ENCODE peak calls at places on chromosomes 16 and 17, in ten cellular contexts. One of them, this sample, is unnamed.

GRCh38 chr17:7549401-7550055 is 670 bp downstream of the TNFSF12 start:
- DNase-seq in Calu3: no peak
- DNase-seq in choroid plexus epithelial cell: no peak
- DNase-seq in cardiac muscle cell: no peak
- DNase-seq in GM23338: no peak
- DNase-seq in CD8-positive, alpha-beta T cell: no peak
- DNase-seq in mucosa of descending colon: peak
- DNase-seq in upper lobe of right lung: peak
- DNase-seq in omental fat pad: no peak
- DNase-seq in glutamatergic neuron: no peak
- DNase-seq in this sample: no peak

GRCh38 chr17:36183001-36183810 is 6.8 kb upstream of the TBC1D3B start:
- DNase-seq in CD8-positive, alpha-beta T cell: no peak
- DNase-seq in choroid plexus epithelial cell: peak
- DNase-seq in GM23338: peak
- DNase-seq in glutamatergic neuron: peak
- DNase-seq in upper lobe of right lung: peak
- DNase-seq in cardiac muscle cell: peak
- DNase-seq in mucosa of descending colon: peak
- DNase-seq in omental fat pad: no peak
- DNase-seq in Calu3: peak
- DNase-seq in this sample: no peak

GRCh38 chr16:85376292-85377095 is 236.6 kb upstream of the GSE1 start:
- DNase-seq in glutamatergic neuron: no peak
- DNase-seq in choroid plexus epithelial cell: no peak
- DNase-seq in cardiac muscle cell: no peak
- DNase-seq in CD8-positive, alpha-beta T cell: no peak
- DNase-seq in GM23338: no peak
- DNase-seq in mucosa of descending colon: peak
- DNase-seq in Calu3: no peak
- DNase-seq in omental fat pad: no peak
- DNase-seq in upper lobe of right lung: no peak
- DNase-seq in this sample: no peak

GRCh38 chr17:1931759-1932579 is 93.2 kb downstream of the RTN4RL1 start:
- DNase-seq in mucosa of descending colon: no peak
- DNase-seq in omental fat pad: no peak
- DNase-seq in glutamatergic neuron: no peak
- DNase-seq in upper lobe of right lung: no peak
- DNase-seq in cardiac muscle cell: peak
- DNase-seq in Calu3: no peak
- DNase-seq in CD8-positive, alpha-beta T cell: no peak
- DNase-seq in GM23338: peak
- DNase-seq in choroid plexus epithelial cell: no peak
- DNase-seq in this sample: no peak

GRCh38 chr16:51508813-51509212 is 357.7 kb upstream of the SALL1 start:
- DNase-seq in CD8-positive, alpha-beta T cell: no peak
- DNase-seq in glutamatergic neuron: no peak
- DNase-seq in mucosa of descending colon: no peak
- DNase-seq in Calu3: no peak
- DNase-seq in choroid plexus epithelial cell: peak
- DNase-seq in GM23338: no peak
- DNase-seq in cardiac muscle cell: peak
- DNase-seq in upper lobe of right lung: no peak
- DNase-seq in omental fat pad: no peak
- DNase-seq in this sample: no peak

GRCh38 chr17:66814570-66814969 is 20.3 kb upstream of the CACNG5 start:
- DNase-seq in Calu3: no peak
- DNase-seq in CD8-positive, alpha-beta T cell: no peak
- DNase-seq in upper lobe of right lung: no peak
- DNase-seq in omental fat pad: no peak
- DNase-seq in cardiac muscle cell: no peak
- DNase-seq in mucosa of descending colon: no peak
- DNase-seq in GM23338: no peak
- DNase-seq in choroid plexus epithelial cell: no peak
- DNase-seq in glutamatergic neuron: no peak
- DNase-seq in this sample: no peak

GRCh38 chr16:57512296-57513001 is 23.9 kb downstream of the CCDC102A start:
- DNase-seq in GM23338: no peak
- DNase-seq in omental fat pad: no peak
- DNase-seq in upper lobe of right lung: no peak
- DNase-seq in Calu3: no peak
- DNase-seq in CD8-positive, alpha-beta T cell: no peak
- DNase-seq in mucosa of descending colon: no peak
- DNase-seq in glutamatergic neuron: no peak
- DNase-seq in choroid plexus epithelial cell: no peak
- DNase-seq in cardiac muscle cell: no peak
- DNase-seq in this sample: no peak

GRCh38 chr16:23424292-23424958 is 28.6 kb downstream of the COG7 start:
- DNase-seq in upper lobe of right lung: peak
- DNase-seq in cardiac muscle cell: no peak
- DNase-seq in omental fat pad: no peak
- DNase-seq in GM23338: no peak
- DNase-seq in CD8-positive, alpha-beta T cell: no peak
- DNase-seq in Calu3: no peak
- DNase-seq in mucosa of descending colon: peak
- DNase-seq in glutamatergic neuron: no peak
- DNase-seq in choroid plexus epithelial cell: no peak
- DNase-seq in this sample: no peak

GRCh38 chr17:56110463-56111138 is 42.7 kb upstream of the ANKFN1 start:
- DNase-seq in mucosa of descending colon: peak
- DNase-seq in CD8-positive, alpha-beta T cell: no peak
- DNase-seq in choroid plexus epithelial cell: no peak
- DNase-seq in glutamatergic neuron: no peak
- DNase-seq in Calu3: peak
- DNase-seq in upper lobe of right lung: peak
- DNase-seq in cardiac muscle cell: no peak
- DNase-seq in omental fat pad: no peak
- DNase-seq in GM23338: no peak
- DNase-seq in this sample: no peak

DNA sequence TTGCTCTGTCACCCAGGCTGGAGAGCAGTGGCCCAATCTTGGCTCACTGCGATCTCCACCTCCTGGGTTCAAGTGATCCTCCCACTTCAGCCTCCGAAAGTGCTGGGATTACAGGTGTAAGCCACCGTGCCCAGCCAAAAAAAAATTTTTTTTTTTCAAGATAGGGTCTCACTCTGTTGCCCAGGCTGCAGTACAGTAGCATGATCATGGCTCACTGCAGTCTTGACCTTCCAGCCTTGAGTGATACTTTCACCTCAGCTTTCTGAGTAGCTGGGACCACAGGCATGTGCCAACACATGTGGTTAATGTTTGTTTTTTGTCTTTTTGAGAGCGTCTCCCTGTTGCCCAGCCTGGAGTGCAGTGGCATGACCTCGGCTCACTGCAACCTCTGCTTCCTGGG is 1.7 kb upstream of the PAM16 start:
- DNase-seq in mucosa of descending colon: no peak
- DNase-seq in upper lobe of right lung: no peak
- DNase-seq in Calu3: no peak
- DNase-seq in CD8-positive, alpha-beta T cell: no peak
- DNase-seq in choroid plexus epithelial cell: no peak
- DNase-seq in omental fat pad: no peak
- DNase-seq in GM23338: no peak
- DNase-seq in cardiac muscle cell: no peak
- DNase-seq in glutamatergic neuron: no peak
- DNase-seq in this sample: no peak
- TF ChIP-seq CTCF in mucosa of descending colon: no peak
- TF ChIP-seq CTCF in upper lobe of right lung: no peak
- TF ChIP-seq CTCF in Calu3: no peak
- TF ChIP-seq CTCF in CD8-positive, alpha-beta T cell: no peak
- TF ChIP-seq CTCF in choroid plexus epithelial cell: no peak
- TF ChIP-seq CTCF in omental fat pad: no peak
- TF ChIP-seq CTCF in GM23338: no peak
- TF ChIP-seq CTCF in cardiac muscle cell: no peak
- TF ChIP-seq CTCF in glutamatergic neuron: no peak
- TF ChIP-seq CTCF in this sample: no peak

DNA sequence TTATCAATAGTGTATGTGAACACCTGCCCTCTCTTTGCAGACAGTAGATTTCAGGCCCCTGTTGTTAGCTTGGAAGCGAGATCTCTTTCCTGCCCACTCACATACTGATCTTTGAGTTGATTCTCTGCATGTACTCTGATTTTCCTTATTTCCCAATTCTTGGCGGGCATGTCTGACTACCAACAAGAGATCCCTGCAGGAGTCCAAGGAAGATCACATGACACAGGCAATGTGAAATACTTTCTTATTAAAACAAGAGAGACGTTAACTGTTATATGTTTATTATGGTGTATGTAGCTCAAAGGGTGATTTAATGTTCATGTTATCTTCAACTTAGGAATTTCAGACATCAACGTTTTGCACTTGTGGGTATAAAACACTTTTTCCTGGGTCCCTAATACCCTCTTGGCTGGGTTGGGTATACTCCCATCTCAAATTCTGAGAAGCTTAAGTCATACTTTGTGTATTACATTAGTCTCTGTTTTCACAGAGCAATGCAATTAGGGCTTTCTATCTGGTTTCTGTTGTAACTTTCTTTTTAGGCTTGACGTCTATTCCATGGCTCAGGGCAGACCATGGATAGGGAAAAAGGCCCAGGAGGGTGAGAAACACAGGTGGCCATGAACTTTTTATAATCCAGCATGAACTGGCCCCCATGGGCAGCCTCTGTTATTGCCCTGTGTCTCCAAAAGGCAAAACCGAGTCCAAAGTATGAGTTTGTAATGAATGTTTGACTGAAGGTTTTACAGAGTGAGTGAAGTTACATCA is 32.2 kb downstream of the HSD17B2 start:
- DNase-seq in glutamatergic neuron: no peak
- DNase-seq in GM23338: no peak
- DNase-seq in CD8-positive, alpha-beta T cell: no peak
- DNase-seq in upper lobe of right lung: no peak
- DNase-seq in mucosa of descending colon: no peak
- DNase-seq in choroid plexus epithelial cell: peak
- DNase-seq in cardiac muscle cell: no peak
- DNase-seq in omental fat pad: no peak
- DNase-seq in Calu3: no peak
- DNase-seq in this sample: no peak
- TF ChIP-seq CTCF in glutamatergic neuron: no peak
- TF ChIP-seq CTCF in GM23338: no peak
- TF ChIP-seq CTCF in CD8-positive, alpha-beta T cell: no peak
- TF ChIP-seq CTCF in upper lobe of right lung: no peak
- TF ChIP-seq CTCF in mucosa of descending colon: no peak
- TF ChIP-seq CTCF in choroid plexus epithelial cell: no peak
- TF ChIP-seq CTCF in cardiac muscle cell: no peak
- TF ChIP-seq CTCF in omental fat pad: no peak
- TF ChIP-seq CTCF in Calu3: no peak
- TF ChIP-seq CTCF in this sample: no peak

DNA sequence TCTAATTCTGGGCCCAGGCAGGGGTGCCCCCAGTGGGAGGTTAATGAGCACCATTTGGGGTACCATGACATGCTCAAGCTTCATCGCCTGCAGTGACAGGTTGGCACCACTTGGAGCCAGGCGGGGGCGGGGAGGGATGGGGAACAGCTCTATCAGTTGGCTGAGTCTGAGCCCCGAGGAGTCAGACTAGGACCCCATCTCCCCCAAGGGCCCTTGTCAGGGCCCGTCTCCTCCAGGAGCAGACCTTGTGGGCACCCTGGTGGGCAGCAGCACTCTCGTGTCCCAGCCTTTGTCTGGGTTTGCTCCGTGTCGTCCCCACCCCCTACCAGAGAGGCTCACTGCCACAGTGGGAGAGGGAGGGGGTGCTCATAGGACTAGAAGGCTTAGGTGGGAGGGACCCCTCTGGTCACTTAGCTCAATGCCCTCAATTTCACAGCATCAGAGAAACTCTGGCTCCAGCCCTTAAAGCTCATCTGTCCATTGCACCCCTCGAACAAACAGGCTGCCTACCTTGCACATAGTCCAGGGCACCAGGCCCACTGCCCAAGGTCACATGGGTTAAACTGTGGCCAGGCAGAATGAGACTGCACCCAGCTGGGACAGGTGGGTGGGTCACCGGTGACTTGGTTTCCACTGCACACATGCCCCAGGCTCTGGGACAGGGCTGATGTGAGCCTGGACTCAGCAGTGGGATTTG is 4.1 kb downstream of the PPP1R9B start:
- DNase-seq in glutamatergic neuron: no peak
- DNase-seq in cardiac muscle cell: no peak
- DNase-seq in Calu3: no peak
- DNase-seq in GM23338: no peak
- DNase-seq in choroid plexus epithelial cell: no peak
- DNase-seq in CD8-positive, alpha-beta T cell: no peak
- DNase-seq in omental fat pad: no peak
- DNase-seq in upper lobe of right lung: no peak
- DNase-seq in mucosa of descending colon: peak
- DNase-seq in this sample: no peak
- TF ChIP-seq CTCF in glutamatergic neuron: no peak
- TF ChIP-seq CTCF in cardiac muscle cell: no peak
- TF ChIP-seq CTCF in Calu3: no peak
- TF ChIP-seq CTCF in GM23338: no peak
- TF ChIP-seq CTCF in choroid plexus epithelial cell: no peak
- TF ChIP-seq CTCF in CD8-positive, alpha-beta T cell: no peak
- TF ChIP-seq CTCF in omental fat pad: no peak
- TF ChIP-seq CTCF in upper lobe of right lung: no peak
- TF ChIP-seq CTCF in mucosa of descending colon: no peak
- TF ChIP-seq CTCF in this sample: peak

DNA sequence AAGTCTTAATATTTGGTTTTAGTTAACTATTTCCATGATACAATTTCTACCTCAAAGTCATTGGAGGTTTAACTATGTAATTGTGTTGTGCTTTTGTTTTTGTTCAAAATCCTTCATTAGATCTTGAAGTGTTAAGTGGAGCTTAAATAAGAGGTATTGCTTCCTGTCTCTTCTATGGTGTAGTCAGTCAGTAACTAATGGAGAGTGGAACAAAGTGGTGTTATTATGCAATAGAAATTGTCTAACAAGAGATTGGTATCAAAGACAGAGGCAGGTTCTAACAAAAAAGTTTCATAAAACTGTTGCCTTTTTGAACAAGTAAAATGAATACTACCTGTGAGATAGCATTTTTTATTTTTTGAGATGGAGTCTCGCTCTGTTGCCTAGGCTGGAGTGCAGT is 45.2 kb downstream of the GRB7 start:
- DNase-seq in choroid plexus epithelial cell: no peak
- DNase-seq in Calu3: no peak
- DNase-seq in glutamatergic neuron: no peak
- DNase-seq in mucosa of descending colon: no peak
- DNase-seq in GM23338: no peak
- DNase-seq in CD8-positive, alpha-beta T cell: no peak
- DNase-seq in omental fat pad: no peak
- DNase-seq in upper lobe of right lung: no peak
- DNase-seq in cardiac muscle cell: peak
- DNase-seq in this sample: no peak
- TF ChIP-seq CTCF in choroid plexus epithelial cell: no peak
- TF ChIP-seq CTCF in Calu3: no peak
- TF ChIP-seq CTCF in glutamatergic neuron: no peak
- TF ChIP-seq CTCF in mucosa of descending colon: no peak
- TF ChIP-seq CTCF in GM23338: no peak
- TF ChIP-seq CTCF in CD8-positive, alpha-beta T cell: no peak
- TF ChIP-seq CTCF in omental fat pad: no peak
- TF ChIP-seq CTCF in upper lobe of right lung: no peak
- TF ChIP-seq CTCF in cardiac muscle cell: no peak
- TF ChIP-seq CTCF in this sample: no peak